ENCODE peak calls at places on chromosomes 1 and 21, in six cellular contexts. K, W, S, N, Q and P are unnamed samples. For H3K4me1, the result is how much of the 10 kb centered on the place peaks cover.

GRCh38 chr1:84289169-84289785 is 12.2 kb upstream of the SAMD13 start:
- DNase-seq in N (peak), S (no peak), Q (no peak), K (no peak), W (no peak), P (no peak)

GRCh38 chr1:75690547-75690946 is 34.0 kb upstream of the ACADM start:
- DNase-seq in N (no peak), W (no peak), Q (no peak), S (no peak), K (no peak), P (no peak)

GRCh38 chr1:55869050-55869449 is 653.9 kb upstream of the USP24 start:
- DNase-seq in N (no peak), W (peak), Q (no peak), K (no peak), S (no peak), P (no peak)

GRCh38 chr1:244080343-244080929 is 29.4 kb downstream of the ZBTB18 start:
- DNase-seq in N (no peak), S (no peak), K (no peak), W (no peak), Q (peak), P (no peak)

GRCh38 chr21:43767980-43768867 is 7.9 kb downstream of the CSTB start:
- DNase-seq in N (peak), S (no peak), W (no peak), Q (no peak), K (peak), P (no peak)

GRCh38 chr21:45442276-45442675 is 37.3 kb downstream of the COL18A1 start:
- DNase-seq in S (no peak), Q (no peak), W (no peak), N (no peak), K (no peak), P (no peak)

GRCh38 chr1:1779691-1780597 is 1.7 kb upstream of the NADK start:
- DNase-seq in W (peak), Q (no peak), K (no peak), S (no peak), N (peak), P (peak)

GRCh38 chr1:236893626-236894545 is 98.8 kb downstream of the MTR start:
- DNase-seq in W (no peak), Q (no peak), N (no peak), K (no peak), S (no peak), P (no peak)

GRCh38 chr1:204080163-204080903 is 7.4 kb downstream of the SOX13 start:
- DNase-seq in W (peak), S (peak), N (peak), Q (no peak), K (peak), P (peak)

GRCh38 chr1:35500439-35500838 is 56.8 kb downstream of the KIAA0319L start:
- DNase-seq in K (no peak), N (no peak), Q (no peak), S (no peak), W (no peak), P (no peak)

GRCh38 chr1:50976111-50976889 is 6.3 kb downstream of the CDKN2C start:
- DNase-seq in N (no peak), Q (no peak), W (no peak), S (no peak), K (no peak), P (no peak)

GRCh38 chr1:168089326-168089978 is 47.3 kb downstream of the GPR161 start:
- DNase-seq in K (no peak), S (peak), Q (peak), W (no peak), N (no peak), P (no peak)

GRCh38 chr21:23725576-23725975 is 1881.7 kb downstream of the MRPL39 start:
- DNase-seq in Q (no peak), N (no peak), K (no peak), W (no peak), S (no peak), P (no peak)

GRCh38 chr1:29707796-29708195 is 471.5 kb downstream of the PTPRU start:
- DNase-seq in Q (no peak), S (no peak), N (no peak), W (no peak), K (no peak), P (no peak)

GRCh38 chr1:115543247-115543646 is 98.5 kb upstream of the VANGL1 start:
- DNase-seq in W (no peak), Q (no peak), S (no peak), K (no peak), N (no peak), P (no peak)

GRCh38 chr1:183995322-183996035 is 42.0 kb downstream of the COLGALT2 start:
- DNase-seq in W (peak), Q (no peak), S (no peak), N (no peak), K (no peak), P (no peak)

GRCh38 chr1:47191940-47192457 is 2.2 kb upstream of the PDZK1IP1 start:
- DNase-seq in Q (no peak), K (no peak), S (peak), W (no peak), N (no peak), P (no peak)

GRCh38 chr1:7869136-7869905 is 16.5 kb upstream of the UTS2 start:
- DNase-seq in S (no peak), K (no peak), N (no peak), W (no peak), Q (no peak), P (no peak)

DNA sequence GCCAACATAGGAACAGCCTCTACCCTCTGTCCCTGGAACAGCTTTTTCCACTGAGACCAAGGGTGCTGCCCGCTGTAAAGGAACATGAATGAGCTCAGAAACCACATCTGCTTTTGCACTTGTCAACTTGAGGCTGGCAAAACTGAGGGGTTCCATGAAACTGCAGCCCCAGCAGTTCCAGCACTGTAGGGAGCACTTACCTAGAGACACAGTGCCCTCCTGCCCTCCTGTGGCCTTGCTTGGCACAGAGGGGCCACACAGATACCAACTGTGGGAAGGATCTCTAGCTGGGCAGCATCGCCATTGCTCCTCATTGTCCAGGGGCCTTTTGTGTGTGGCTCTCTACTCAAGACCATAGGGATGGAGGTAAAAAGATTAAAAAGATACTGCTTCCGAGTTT is 51.6 kb downstream of the ITPKB start:
- DNase-seq in Q (no peak), K (no peak), N (no peak), W (no peak), S (peak), P (peak)
- TF ChIP-seq CTCF in Q (no peak), K (no peak), N (no peak), W (peak), S (no peak), P (no peak)

DNA sequence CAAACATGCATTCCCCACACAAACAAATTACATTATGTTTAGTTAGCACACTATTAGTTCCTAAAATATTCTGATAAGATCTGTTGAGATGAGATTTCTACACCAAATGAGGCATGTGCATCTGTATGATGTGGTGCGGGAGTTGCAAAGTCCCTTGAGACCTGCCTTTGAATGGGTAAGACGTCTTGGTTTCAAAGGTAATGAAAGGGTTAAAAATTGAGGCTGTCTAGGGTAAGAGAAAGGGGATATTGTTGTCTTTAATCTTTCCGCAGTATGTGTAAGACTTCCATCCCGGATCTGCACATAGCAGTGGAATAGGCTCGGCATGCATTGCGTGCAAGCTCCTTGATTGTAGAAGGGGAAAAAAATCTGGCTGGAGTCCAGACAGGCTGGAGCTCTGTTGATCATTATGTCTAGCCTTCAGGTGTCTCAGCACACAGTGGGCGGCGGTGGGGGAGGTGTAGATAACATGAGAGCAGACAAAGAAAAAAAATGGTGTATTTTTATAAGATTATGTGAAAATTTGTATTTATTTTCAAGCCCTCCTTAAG is 296.6 kb downstream of the PTPRC start:
- DNase-seq in W (peak), Q (no peak), N (peak), S (peak), K (peak), P (no peak)
- H3K4me1 ChIP-seq in W (half or more), Q (under half), N (under half), S (under half), K (under half), P (under half)

DNA sequence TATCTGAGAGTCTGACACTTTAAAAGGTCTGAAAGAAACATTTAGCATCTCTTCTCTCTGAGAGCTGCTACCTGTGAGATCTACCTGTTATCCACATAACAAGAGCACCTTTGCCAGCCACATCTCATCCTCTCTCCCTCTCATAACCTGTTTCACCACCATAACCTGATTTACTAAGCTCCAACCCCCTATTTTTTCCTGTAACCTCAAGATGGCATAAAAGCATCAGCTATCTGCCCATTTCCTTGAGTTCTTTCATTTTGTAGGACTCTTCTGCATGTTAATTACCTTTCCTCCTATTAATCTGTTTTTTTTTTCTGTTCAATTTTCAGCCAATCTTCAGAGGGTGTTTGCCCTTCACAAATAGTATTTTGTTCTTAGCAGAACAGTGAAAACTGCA is 136.5 kb upstream of the KCNK1 start:
- DNase-seq in W (no peak), K (no peak), N (no peak), S (no peak), Q (no peak), P (no peak)
- TF ChIP-seq CTCF in W (no peak), K (no peak), N (no peak), S (no peak), Q (no peak), P (no peak)

GRCh38 chr1:61386323-61386722 is 304.0 kb downstream of the NFIA start:
- DNase-seq in S (no peak), W (no peak), K (no peak), Q (no peak), N (no peak), P (no peak)
- H3K4me1 ChIP-seq in S (under half), W (under half), K (under half), Q (under half), N (under half), P (under half)

GRCh38 chr1:160578175-160578693 is 1.1 kb downstream of the CD84 start:
- DNase-seq in W (no peak), S (no peak), K (no peak), Q (no peak), N (no peak), P (no peak)

GRCh38 chr1:160579216-160579701 is at the start of gene CD84:
- DNase-seq in K (no peak), S (no peak), W (no peak), N (no peak), Q (no peak), P (peak)

GRCh38 chr1:160577661-160578060 is 1.6 kb downstream of the CD84 start:
- DNase-seq in W (no peak), N (no peak), K (no peak), S (no peak), Q (no peak), P (no peak)

GRCh38 chr1:160580208-160580812 is 1.0 kb upstream of the CD84 start:
- DNase-seq in Q (no peak), S (no peak), N (no peak), K (no peak), W (no peak), P (no peak)

GRCh38 chr1:160578694-160579191 is 553 bp downstream of the CD84 start:
- DNase-seq in Q (no peak), W (no peak), S (no peak), K (no peak), N (no peak), P (no peak)
- TF ChIP-seq CTCF in Q (no peak), W (no peak), S (no peak), K (no peak), N (no peak), P (no peak)

GRCh38 chr1:9435854-9436253 is 103.4 kb upstream of the SLC25A33 start:
- DNase-seq in S (no peak), W (no peak), N (no peak), Q (no peak), K (no peak), P (peak)

GRCh38 chr1:9435101-9435636 is 104.1 kb upstream of the SLC25A33 start:
- DNase-seq in Q (no peak), S (no peak), K (no peak), N (peak), W (no peak), P (peak)

GRCh38 chr1:9434247-9434646 is 105.0 kb upstream of the SLC25A33 start:
- DNase-seq in K (no peak), Q (no peak), W (no peak), S (no peak), N (no peak), P (no peak)

GRCh38 chr1:9437931-9438330 is 101.3 kb upstream of the SLC25A33 start:
- DNase-seq in N (no peak), S (peak), K (no peak), W (peak), Q (no peak), P (no peak)

GRCh38 chr1:9436258-9436657 is 103.0 kb upstream of the SLC25A33 start:
- DNase-seq in S (no peak), W (no peak), N (no peak), K (no peak), Q (no peak), P (no peak)
- H3K4me1 ChIP-seq in S (under half), W (half or more), N (under half), K (half or more), Q (under half), P (under half)